ENCODE peak calls at places on chromosome 14, in eight cellular contexts. N is right cardiac atrium, Q is AG10803, J is GM23248, G is suprapubic skin, B is cardiac fibroblast, X is AG04450, H is astrocyte of the spinal cord. V is an unnamed sample.

GRCh38 chr14:44988694-44989093 is 26.7 kb downstream of the TOGARAM1 start:
- DNase-seq in G (no peak), H (no peak), Q (no peak), B (no peak), J (no peak), N (peak), X (no peak), V (no peak)

GRCh38 chr14:88426271-88426670 is 40.8 kb downstream of the SPATA7 start:
- DNase-seq in G (no peak), J (no peak), B (peak), N (peak), H (peak), Q (peak), X (peak), V (no peak)

GRCh38 chr14:22427771-22428228 is 161.2 kb downstream of the DAD1 start:
- DNase-seq in H (peak), Q (peak), B (peak), N (no peak), J (peak), X (no peak), G (no peak), V (peak)

GRCh38 chr14:49769581-49770211 is 1.7 kb downstream of the KLHDC2 start:
- DNase-seq in J (no peak), Q (no peak), B (no peak), H (no peak), X (no peak), G (no peak), N (peak), V (no peak)

GRCh38 chr14:96940009-96940408 is 142.8 kb downstream of the VRK1 start:
- DNase-seq in X (no peak), H (no peak), J (peak), B (no peak), G (no peak), N (no peak), Q (no peak), V (no peak)

GRCh38 chr14:64654931-64655330 is 49.3 kb upstream of the PLEKHG3 start:
- DNase-seq in H (peak), Q (peak), G (no peak), X (no peak), N (no peak), J (peak), B (peak), V (peak)

GRCh38 chr14:68157971-68158371 is 338.4 kb downstream of the RAD51B start:
- DNase-seq in J (peak), Q (peak), B (no peak), N (no peak), X (no peak), G (no peak), H (peak), V (no peak)

GRCh38 chr14:68916358-68916757 is 62.7 kb downstream of the ACTN1 start:
- DNase-seq in X (no peak), G (no peak), B (no peak), J (no peak), H (no peak), N (no peak), Q (no peak), V (no peak)

GRCh38 chr14:85516239-85517112 is 13.5 kb upstream of the FLRT2 start:
- DNase-seq in B (peak), G (no peak), Q (peak), N (no peak), X (no peak), J (peak), H (peak), V (peak)

GRCh38 chr14:94089479-94089878 is 8.4 kb downstream of the IFI27L1 start:
- DNase-seq in G (no peak), Q (no peak), J (no peak), X (no peak), N (no peak), B (no peak), H (no peak), V (no peak)

GRCh38 chr14:35385042-35385839 is 19.3 kb downstream of the NFKBIA start:
- DNase-seq in G (no peak), N (peak), J (peak), B (peak), H (peak), Q (peak), X (no peak), V (peak)

GRCh38 chr14:101934751-101935150 is 29.6 kb upstream of the DYNC1H1 start:
- DNase-seq in G (peak), J (no peak), N (no peak), H (no peak), Q (no peak), B (no peak), X (no peak), V (no peak)

GRCh38 chr14:99395904-99396530 is 84.6 kb downstream of the SETD3 start:
- DNase-seq in G (no peak), X (no peak), B (peak), N (no peak), Q (peak), H (peak), J (peak), V (peak)

GRCh38 chr14:99361596-99362220 is 89.7 kb upstream of the BCL11B start:
- DNase-seq in B (no peak), H (no peak), Q (no peak), X (no peak), J (no peak), N (no peak), G (no peak), V (no peak)

GRCh38 chr14:87888136-87888999 is 104.6 kb downstream of the GALC start:
- DNase-seq in J (peak), H (no peak), N (peak), X (no peak), B (peak), G (no peak), Q (no peak), V (no peak)

GRCh38 chr14:51479584-51480305 is 172.0 kb upstream of the FRMD6 start:
- DNase-seq in J (peak), G (no peak), B (peak), H (no peak), N (no peak), X (no peak), Q (peak), V (peak)

GRCh38 chr14:74510955-74511354 is 17.4 kb downstream of the ISCA2 start:
- DNase-seq in B (peak), X (no peak), N (no peak), H (peak), J (peak), Q (peak), G (peak), V (peak)

GRCh38 chr14:69460093-69460701 is 24.3 kb upstream of the PLEKHD1 start:
- DNase-seq in B (peak), Q (peak), N (peak), X (peak), G (no peak), H (peak), J (peak), V (peak)

GRCh38 chr14:74583689-74584434 is 28.2 kb downstream of the LTBP2 start:
- DNase-seq in J (peak), H (peak), N (no peak), Q (peak), B (peak), G (no peak), X (peak), V (no peak)

GRCh38 chr14:24483604-24484252 is 24.3 kb downstream of the CMA1 start:
- DNase-seq in N (no peak), H (no peak), B (peak), G (no peak), X (no peak), Q (no peak), J (no peak), V (peak)
- H3K4me3 ChIP-seq in N (no peak), H (no peak), B (no peak), G (no peak), X (no peak), Q (no peak), J (no peak), V (no peak)

DNA sequence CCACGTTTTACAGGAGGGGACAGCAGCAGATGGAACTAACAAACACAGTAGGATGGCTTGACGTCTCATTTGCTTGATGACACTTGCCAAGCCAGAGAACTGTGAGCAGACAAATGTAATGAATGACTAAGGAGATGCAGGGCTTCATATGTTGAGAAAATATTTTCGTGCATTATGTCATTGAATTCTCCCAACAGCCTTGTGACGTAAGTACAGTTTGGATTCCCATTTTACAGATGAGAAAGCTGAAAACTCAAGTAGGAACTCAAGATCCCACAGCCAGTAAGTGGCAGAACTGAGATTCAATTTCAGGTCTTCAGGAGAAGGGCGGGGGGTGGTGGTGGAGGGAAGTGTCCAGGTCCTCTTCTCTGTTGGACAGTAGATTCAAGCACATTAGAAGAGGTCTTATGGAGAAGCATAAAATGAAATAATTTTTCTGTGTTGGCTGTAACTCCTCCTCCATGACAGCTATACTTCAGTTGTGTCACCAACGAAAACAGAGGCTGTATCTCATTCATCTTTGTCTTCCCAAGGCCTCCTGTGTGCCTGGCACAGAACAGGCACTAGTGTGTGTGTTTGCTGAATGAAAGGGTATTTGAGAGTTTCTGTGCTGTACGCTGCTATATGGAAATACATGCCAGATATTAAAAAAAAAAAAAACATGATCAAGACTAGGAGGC is 2.2 kb downstream of the VASH1 start:
- DNase-seq in G (no peak), Q (no peak), B (peak), N (no peak), J (peak), H (no peak), X (no peak), V (no peak)
- H3K4me3 ChIP-seq in G (peak), Q (no peak), B (no peak), N (peak), J (no peak), H (no peak), X (peak), V (peak)

GRCh38 chr14:91369628-91370445 is 47.8 kb downstream of the CCDC88C start:
- DNase-seq in B (no peak), J (peak), H (no peak), X (no peak), N (no peak), Q (no peak), G (no peak), V (no peak)
- H3K4me3 ChIP-seq in B (no peak), J (no peak), H (no peak), X (no peak), N (no peak), Q (no peak), G (no peak), V (no peak)

DNA sequence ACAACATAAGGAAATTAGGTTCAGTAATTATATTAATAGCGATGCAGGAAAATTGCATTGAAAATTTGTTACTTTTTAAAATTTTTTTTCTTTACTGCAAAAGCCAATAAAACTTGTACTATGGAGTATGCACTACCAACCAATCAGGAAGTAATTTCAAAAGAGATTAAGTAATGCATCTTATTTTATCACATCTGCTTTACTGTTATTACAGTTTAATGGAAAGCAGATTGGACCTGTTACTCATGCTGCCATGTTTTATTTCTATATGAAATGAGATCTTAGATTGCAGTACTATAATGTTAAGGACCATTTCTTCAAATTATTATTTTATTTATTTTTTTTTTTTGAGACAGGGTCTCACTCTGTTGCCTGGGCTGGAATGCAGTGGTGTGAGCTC is 1.7 kb upstream of the STRN3 start:
- DNase-seq in B (no peak), N (no peak), Q (peak), J (peak), X (no peak), H (no peak), G (no peak), V (no peak)
- H3K4me3 ChIP-seq in B (no peak), N (no peak), Q (no peak), J (peak), X (no peak), H (no peak), G (no peak), V (no peak)

GRCh38 chr14:104977681-104978647 is at the start of gene AHNAK2:
- DNase-seq in H (peak), B (peak), J (peak), X (peak), Q (peak), N (peak), G (peak), V (peak)
- H3K4me3 ChIP-seq in H (peak), B (peak), J (peak), X (peak), Q (peak), N (peak), G (peak), V (peak)

GRCh38 chr14:37198907-37199306 is 1.2 kb downstream of the MIPOL1 start:
- DNase-seq in J (no peak), B (no peak), H (no peak), X (no peak), Q (no peak), G (no peak), N (no peak), V (no peak)
- H3K4me3 ChIP-seq in J (peak), B (no peak), H (no peak), X (peak), Q (peak), G (no peak), N (peak), V (peak)

GRCh38 chr14:100549834-100550625 is 37.2 kb downstream of the BEGAIN start:
- DNase-seq in G (no peak), Q (no peak), B (no peak), J (peak), N (no peak), H (no peak), X (no peak), V (no peak)

GRCh38 chr14:100548939-100549338 is 38.3 kb downstream of the BEGAIN start:
- DNase-seq in G (no peak), H (no peak), N (no peak), J (no peak), B (no peak), Q (no peak), X (no peak), V (no peak)

GRCh38 chr14:100547633-100548294 is 39.5 kb downstream of the BEGAIN start:
- DNase-seq in B (peak), Q (peak), J (peak), G (peak), N (peak), H (peak), X (no peak), V (no peak)

GRCh38 chr14:100546051-100546443 is 41.2 kb downstream of the BEGAIN start:
- DNase-seq in G (no peak), X (no peak), Q (no peak), H (no peak), B (no peak), J (no peak), N (no peak), V (no peak)

GRCh38 chr14:100548295-100548655 is 38.9 kb downstream of the BEGAIN start:
- DNase-seq in N (no peak), H (no peak), X (no peak), B (no peak), J (no peak), Q (no peak), G (no peak), V (no peak)
- H3K4me3 ChIP-seq in N (no peak), H (no peak), X (no peak), B (no peak), J (no peak), Q (no peak), G (no peak), V (no peak)

DNA sequence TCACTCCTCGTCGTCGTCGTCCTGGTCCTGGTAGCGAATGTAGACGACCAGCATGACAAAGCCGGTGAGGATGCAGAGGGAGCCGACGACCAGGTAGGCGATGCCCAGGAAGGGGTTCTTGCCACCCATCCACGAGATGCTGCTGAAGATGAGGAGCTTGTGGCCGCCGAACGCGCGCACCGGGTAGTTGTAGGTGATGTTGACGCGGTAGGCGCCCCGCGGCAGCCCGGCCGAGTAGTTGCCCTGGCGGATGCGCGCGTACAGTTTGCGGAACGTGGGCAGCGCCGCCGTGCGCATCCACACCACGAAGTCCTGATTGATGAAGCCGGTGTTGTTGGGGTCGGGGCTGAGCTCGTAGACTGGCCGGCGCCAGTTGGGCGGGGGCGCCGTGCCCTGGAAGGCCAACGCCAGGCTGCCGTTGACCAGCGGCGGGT is 1.0 kb downstream of the TMEM30B start:
- DNase-seq in J (no peak), H (no peak), X (no peak), N (no peak), G (peak), B (no peak), Q (no peak), V (no peak)
- H3K4me3 ChIP-seq in J (peak), H (peak), X (peak), N (peak), G (peak), B (peak), Q (no peak), V (peak)

GRCh38 chr14:72383869-72384268 is 451.6 kb downstream of the RGS6 start:
- DNase-seq in X (no peak), N (no peak), G (no peak), Q (no peak), B (no peak), H (no peak), J (no peak), V (no peak)
- H3K4me3 ChIP-seq in X (no peak), N (no peak), G (no peak), Q (no peak), B (no peak), H (no peak), J (peak), V (no peak)